ENCODE peak calls at places on chromosomes 11 and 22, in four cellular contexts. C is MM.1S, S is kidney, J is stomach. X is an unnamed sample. For H3K4me1, the result is how much of the 10 kb centered on the place peaks cover.

GRCh38 chr22:37316875-37317371 is 34.6 kb downstream of the CYTH4 start:
- DNase-seq in C (peak), S (peak), J (peak), X (no peak)

GRCh38 chr11:12209096-12209495 is 98.7 kb downstream of the MICAL2 start:
- DNase-seq in C (no peak), S (no peak), J (no peak), X (no peak)

GRCh38 chr22:45212306-45212709 is 28.4 kb downstream of the KIAA0930 start:
- DNase-seq in C (no peak), S (peak), J (peak), X (peak)

GRCh38 chr11:75276696-75277095 is 36.1 kb downstream of the TPBGL start:
- DNase-seq in C (no peak), S (peak), J (peak), X (no peak)

GRCh38 chr11:1838426-1839131 is at the start of gene TNNI2:
- DNase-seq in C (no peak), S (peak), J (no peak), X (no peak)

GRCh38 chr22:20380486-20380885 is 13.5 kb upstream of the ZNF74 start:
- DNase-seq in C (peak), S (no peak), J (no peak), X (no peak)

GRCh38 chr11:17610402-17610894 is 63.4 kb downstream of the OTOG start:
- DNase-seq in C (no peak), S (no peak), J (no peak), X (no peak)

GRCh38 chr11:43427971-43428370 is 69.3 kb downstream of the TTC17 start:
- DNase-seq in C (no peak), S (no peak), J (no peak), X (no peak)

GRCh38 chr11:6319879-6320410 is 356 bp downstream of the CAVIN3 start:
- DNase-seq in C (no peak), S (peak), J (peak), X (peak)

GRCh38 chr22:32423664-32424063 is 11.6 kb upstream of the RTCB start:
- DNase-seq in C (no peak), S (no peak), J (no peak), X (no peak)

GRCh38 chr11:134170177-134170908 is 53.4 kb downstream of the NCAPD3 start:
- DNase-seq in C (no peak), S (no peak), J (no peak), X (no peak)

GRCh38 chr11:59559886-59560285 is 48.5 kb downstream of the OR4D9 start:
- DNase-seq in C (no peak), S (no peak), J (no peak), X (no peak)
- TF ChIP-seq CTCF in C (no peak), S (no peak), J (no peak), X (no peak)

GRCh38 chr11:128933481-128934178 is 9.0 kb downstream of the TP53AIP1 start:
- DNase-seq in C (no peak), S (no peak), J (no peak), X (no peak)
- H3K4me1 ChIP-seq in C (under half), S (under half), J (under half), X (under half)

DNA sequence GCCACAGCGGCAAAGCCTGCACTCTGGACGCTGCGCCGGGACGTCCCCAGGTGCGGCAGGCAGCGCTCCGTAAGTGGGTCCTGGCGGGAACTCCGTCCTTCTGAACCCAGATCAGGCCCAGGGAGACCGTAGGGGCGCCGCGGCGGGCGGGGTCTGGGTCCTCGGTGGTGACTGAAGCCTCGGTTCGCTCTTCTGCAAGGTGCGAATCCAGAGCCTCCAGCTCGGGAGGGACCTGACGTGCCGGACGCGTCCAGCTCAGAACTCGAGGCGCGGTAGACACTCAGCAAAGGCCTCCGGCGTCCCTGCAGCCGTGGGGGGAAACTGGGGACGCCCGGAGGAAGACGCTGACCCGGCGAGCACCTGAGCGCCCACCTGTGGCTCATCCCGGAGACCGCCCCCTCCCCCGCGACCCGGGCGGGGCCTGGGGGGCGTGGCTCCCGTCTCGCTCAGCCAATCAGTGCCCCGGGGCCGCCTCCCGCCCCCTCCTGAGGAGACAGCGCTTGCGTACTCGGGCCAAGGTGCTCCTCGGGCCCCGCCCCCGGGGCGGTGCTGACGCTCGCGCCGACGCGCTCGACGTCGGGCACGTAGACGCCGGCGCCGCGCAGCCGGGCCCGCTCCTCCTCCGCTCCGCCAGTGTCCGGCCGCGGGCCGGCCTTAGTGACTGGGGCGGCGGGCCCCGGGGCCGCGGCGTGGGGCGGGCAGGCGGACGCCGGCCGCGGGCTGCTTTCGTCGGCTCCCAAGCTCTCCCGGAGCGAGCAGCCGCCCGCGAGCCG is at the start of gene PPFIA1:
- DNase-seq in C (peak), S (peak), J (peak), X (peak)
- TF ChIP-seq CTCF in C (no peak), S (peak), J (no peak), X (no peak)

DNA sequence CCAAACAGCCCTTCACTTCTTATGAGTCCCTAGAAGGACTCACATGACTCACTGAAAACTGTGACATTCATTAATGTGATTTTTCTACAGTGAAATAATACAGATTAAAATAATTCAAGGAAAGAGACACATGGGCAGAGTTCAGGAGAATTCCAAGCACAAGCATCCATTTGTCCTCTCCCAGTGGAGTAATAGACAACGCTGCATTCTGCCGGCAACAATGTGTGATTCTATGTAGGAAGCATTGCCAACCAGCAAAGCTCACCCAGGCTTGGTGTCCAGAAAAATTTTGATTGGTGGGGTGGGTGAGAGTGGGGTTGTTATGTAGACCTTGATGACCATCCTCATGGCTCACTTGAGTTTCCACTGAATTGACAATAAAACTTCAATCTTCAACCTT is 123.9 kb downstream of the VPREB1 start:
- DNase-seq in C (no peak), S (no peak), J (no peak), X (no peak)
- H3K4me1 ChIP-seq in C (under half), S (under half), J (under half), X (under half)